ENCODE peak calls at places on chromosome 13, in eight cellular contexts. H is AG04449, Z is BJ, C is cardiac fibroblast, A is upper lobe of right lung, S is kidney, L is breast epithelium, R is HFF-Myc. N is an unnamed sample.

GRCh38 chr13:104984296-104984818 is 1551.1 kb downstream of the EFNB2 start:
- DNase-seq in C (peak), Z (no peak), L (no peak), A (no peak), R (no peak), H (peak), S (no peak), N (no peak)

GRCh38 chr13:104485571-104485970 is 1419.4 kb upstream of the SLC10A2 start:
- DNase-seq in Z (no peak), H (no peak), S (no peak), R (no peak), L (no peak), C (peak), A (no peak), N (no peak)

GRCh38 chr13:97223711-97224461 is 1.8 kb downstream of the MBNL2 start:
- DNase-seq in S (no peak), C (peak), R (peak), A (no peak), L (peak), Z (peak), H (peak), N (no peak)

GRCh38 chr13:111897846-111898215 is 169.1 kb upstream of the SOX1 start:
- DNase-seq in L (no peak), R (no peak), H (no peak), A (no peak), C (no peak), S (no peak), Z (no peak), N (no peak)

GRCh38 chr13:31035162-31035951 is 102.9 kb downstream of the TEX26 start:
- DNase-seq in H (no peak), L (no peak), S (no peak), R (no peak), Z (no peak), A (no peak), C (peak), N (no peak)

GRCh38 chr13:62162860-62163259 is 747.2 kb upstream of the PCDH20 start:
- DNase-seq in Z (no peak), A (no peak), C (no peak), L (no peak), R (no peak), S (no peak), H (no peak), N (no peak)

GRCh38 chr13:23724196-23724970 is 154.2 kb downstream of the TNFRSF19 start:
- DNase-seq in L (no peak), C (no peak), H (no peak), R (no peak), S (no peak), Z (no peak), A (no peak), N (no peak)

GRCh38 chr13:36819811-36820140 is 754 bp downstream of the RFXAP start:
- DNase-seq in H (no peak), C (peak), Z (no peak), R (no peak), L (no peak), S (no peak), A (no peak), N (no peak)

GRCh38 chr13:27919299-27919933 is 384 bp upstream of the PDX1 start:
- DNase-seq in Z (no peak), R (no peak), H (no peak), S (no peak), L (no peak), A (no peak), C (no peak), N (no peak)

GRCh38 chr13:98565726-98566577 is 11.0 kb downstream of the STK24 start:
- DNase-seq in H (no peak), C (peak), S (peak), R (no peak), Z (no peak), L (peak), A (peak), N (no peak)

GRCh38 chr13:85501616-85502015 is 297.6 kb downstream of the SLITRK6 start:
- DNase-seq in C (no peak), H (no peak), S (no peak), R (no peak), L (no peak), Z (no peak), A (no peak), N (no peak)

GRCh38 chr13:111302045-111302722 is 18.3 kb upstream of the TEX29 start:
- DNase-seq in L (no peak), R (no peak), A (no peak), S (peak), Z (no peak), H (no peak), C (no peak), N (no peak)

GRCh38 chr13:59914556-59914955 is 249.2 kb downstream of the DIAPH3 start:
- DNase-seq in L (no peak), A (no peak), C (peak), S (no peak), Z (no peak), R (no peak), H (no peak), N (no peak)

GRCh38 chr13:102530751-102531150 is 66.0 kb upstream of the TPP2 start:
- DNase-seq in S (no peak), R (no peak), C (no peak), L (no peak), Z (no peak), A (no peak), H (no peak), N (peak)

GRCh38 chr13:110319774-110320509 is 12.9 kb downstream of the COL4A2 start:
- DNase-seq in R (no peak), H (no peak), S (peak), Z (peak), C (peak), L (peak), A (no peak), N (peak)

GRCh38 chr13:25085125-25085742 is 10.7 kb upstream of the PABPC3 start:
- DNase-seq in S (no peak), Z (no peak), L (no peak), H (no peak), C (peak), A (no peak), R (peak), N (no peak)

GRCh38 chr13:90403330-90404082 is 944.0 kb upstream of the MIR17HG start:
- DNase-seq in L (no peak), S (peak), C (no peak), A (no peak), Z (no peak), H (no peak), R (no peak), N (no peak)

GRCh38 chr13:72652681-72653080 is 74.7 kb downstream of the MZT1 start:
- DNase-seq in Z (no peak), L (no peak), H (no peak), C (peak), R (no peak), A (no peak), S (no peak), N (no peak)

GRCh38 chr13:72696590-72696989 is 30.8 kb downstream of the MZT1 start:
- DNase-seq in S (no peak), Z (no peak), R (no peak), H (no peak), L (no peak), C (peak), A (no peak), N (no peak)

GRCh38 chr13:46571189-46571901 is 18.4 kb downstream of the LRCH1 start:
- DNase-seq in R (no peak), C (peak), L (no peak), H (no peak), Z (no peak), S (no peak), A (no peak), N (no peak)

GRCh38 chr13:34931572-34931971 is 10.5 kb upstream of the NBEA start:
- DNase-seq in L (no peak), H (no peak), A (no peak), Z (no peak), R (no peak), S (no peak), C (peak), N (no peak)

GRCh38 chr13:99969934-99970760 is 1.4 kb downstream of the ZIC5 start:
- DNase-seq in C (no peak), Z (no peak), A (no peak), S (peak), L (no peak), R (no peak), H (no peak), N (no peak)

GRCh38 chr13:111177081-111177711 is 62.1 kb downstream of the ARHGEF7 start:
- DNase-seq in Z (no peak), R (no peak), A (no peak), C (peak), S (peak), H (no peak), L (peak), N (peak)

GRCh38 chr13:101951114-101951513 is 450.7 kb downstream of the FGF14 start:
- DNase-seq in H (no peak), R (no peak), L (no peak), A (no peak), S (no peak), C (no peak), Z (no peak), N (no peak)

GRCh38 chr13:48731957-48732569 is 78.3 kb downstream of the CYSLTR2 start:
- DNase-seq in R (no peak), H (no peak), L (no peak), A (peak), Z (no peak), S (peak), C (peak), N (peak)

GRCh38 chr13:103431880-103432279 is 365.7 kb upstream of the SLC10A2 start:
- DNase-seq in R (no peak), S (no peak), H (no peak), Z (no peak), L (no peak), C (no peak), A (no peak), N (no peak)

GRCh38 chr13:36718146-36718545 is 44.3 kb downstream of the SERTM1 start:
- DNase-seq in R (no peak), Z (no peak), S (no peak), C (no peak), A (no peak), L (no peak), H (no peak), N (no peak)

GRCh38 chr13:73943137-73943964 is 190.9 kb downstream of the KLF12 start:
- DNase-seq in H (no peak), A (no peak), L (no peak), S (no peak), C (no peak), R (no peak), Z (no peak), N (no peak)

GRCh38 chr13:28620011-28620830 is 38.7 kb upstream of the POMP start:
- DNase-seq in C (no peak), L (no peak), S (no peak), A (no peak), Z (no peak), H (no peak), R (no peak), N (no peak)

GRCh38 chr13:111633401-111633800 is 313.0 kb downstream of the TEX29 start:
- DNase-seq in C (no peak), H (no peak), Z (no peak), S (no peak), L (no peak), A (no peak), R (no peak), N (no peak)

GRCh38 chr13:91381371-91381770 is 17.1 kb upstream of the GPC5 start:
- DNase-seq in S (no peak), H (no peak), Z (no peak), R (no peak), C (peak), A (no peak), L (no peak), N (no peak)

GRCh38 chr13:110070046-110070445 is 236.9 kb downstream of the COL4A1 start:
- DNase-seq in R (no peak), L (no peak), A (no peak), H (no peak), Z (no peak), C (no peak), S (no peak), N (no peak)

GRCh38 chr13:22562116-22562515 is 618.7 kb upstream of the SGCG start:
- DNase-seq in Z (no peak), R (no peak), A (no peak), H (no peak), L (no peak), C (no peak), S (no peak), N (no peak)

GRCh38 chr13:97574926-97575325 is 141.0 kb downstream of the RAP2A start:
- DNase-seq in Z (no peak), S (no peak), L (no peak), H (no peak), C (peak), R (no peak), A (no peak), N (no peak)

GRCh38 chr13:36414461-36414860 is 17.8 kb upstream of the CCNA1 start:
- DNase-seq in L (no peak), R (no peak), Z (no peak), H (no peak), C (no peak), S (no peak), A (no peak), N (no peak)

GRCh38 chr13:113005997-113006396 is 37.0 kb downstream of the MCF2L start:
- DNase-seq in Z (no peak), H (no peak), A (no peak), R (no peak), S (peak), C (no peak), L (no peak), N (no peak)

GRCh38 chr13:113002891-113003290 is 33.9 kb downstream of the MCF2L start:
- DNase-seq in H (no peak), C (no peak), L (no peak), S (no peak), Z (no peak), R (no peak), A (no peak), N (no peak)

GRCh38 chr13:113006660-113007059 is 37.6 kb downstream of the MCF2L start:
- DNase-seq in C (no peak), Z (no peak), R (no peak), A (no peak), L (no peak), H (no peak), S (peak), N (no peak)

GRCh38 chr13:113004126-113004525 is 35.1 kb downstream of the MCF2L start:
- DNase-seq in L (no peak), Z (no peak), C (no peak), A (no peak), H (no peak), R (no peak), S (no peak), N (peak)

GRCh38 chr13:113005076-113005865 is 36.3 kb downstream of the MCF2L start:
- DNase-seq in A (no peak), S (no peak), L (no peak), C (no peak), H (no peak), Z (no peak), R (no peak), N (no peak)
- H3K4me3 ChIP-seq in A (no peak), S (no peak), L (no peak), C (no peak), H (no peak), Z (no peak), R (no peak), N (no peak)

DNA sequence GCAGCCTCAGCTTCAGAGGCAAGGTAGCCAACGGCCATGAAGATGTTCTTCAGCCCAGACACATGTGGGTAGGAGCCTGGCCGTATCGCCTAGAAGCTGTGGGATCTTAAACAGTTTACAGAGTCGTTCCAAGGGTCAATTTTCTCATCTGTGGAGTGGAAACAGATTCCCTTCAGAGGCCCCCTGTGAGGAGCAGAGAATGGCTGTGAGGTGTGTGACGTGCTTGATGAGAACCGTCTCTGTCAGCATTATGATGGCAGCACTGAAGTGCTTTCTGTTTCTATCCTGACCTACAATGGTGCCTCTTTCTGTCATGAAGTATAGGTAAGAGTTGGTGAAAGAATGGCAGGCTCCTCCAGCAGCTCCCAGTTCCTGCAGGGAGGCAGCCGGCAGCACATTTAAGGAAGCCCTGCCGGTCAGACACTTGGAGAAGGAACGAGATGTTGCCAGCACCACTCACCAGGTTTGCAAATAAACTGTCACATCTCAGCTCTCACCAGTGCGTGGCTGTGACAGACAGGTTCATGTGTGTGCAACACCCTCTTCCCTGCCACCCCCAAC is 277.3 kb downstream of the FOXO1 start:
- DNase-seq in Z (no peak), L (no peak), C (no peak), A (no peak), R (no peak), H (no peak), S (no peak), N (no peak)
- H3K4me3 ChIP-seq in Z (no peak), L (no peak), C (no peak), A (peak), R (no peak), H (no peak), S (no peak), N (peak)

DNA sequence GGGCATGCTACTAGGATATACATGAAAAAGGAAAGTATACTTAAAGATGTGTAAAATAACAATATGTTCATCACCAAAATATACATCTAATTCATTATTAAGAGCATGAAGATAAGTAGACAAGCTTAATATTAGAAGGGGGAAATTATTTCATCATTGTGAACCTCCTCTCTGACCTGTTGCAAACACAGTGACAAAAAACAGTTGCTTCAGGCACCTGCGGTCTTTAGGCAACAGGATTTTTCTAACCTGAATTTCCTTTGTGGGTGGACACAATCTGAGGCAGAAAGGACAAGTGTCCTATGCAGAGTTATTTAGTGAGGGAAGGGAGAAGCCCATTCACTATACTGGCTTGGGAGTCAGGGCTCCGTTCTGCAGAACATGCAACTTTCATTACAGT is 6.3 kb downstream of the FREM2 start:
- DNase-seq in Z (no peak), R (no peak), H (no peak), C (no peak), S (no peak), L (no peak), A (no peak), N (no peak)
- H3K4me3 ChIP-seq in Z (no peak), R (no peak), H (no peak), C (no peak), S (no peak), L (no peak), A (peak), N (no peak)

GRCh38 chr13:33326246-33326645 is 40.7 kb upstream of the STARD13 start:
- DNase-seq in C (no peak), A (no peak), L (no peak), Z (no peak), S (no peak), H (no peak), R (no peak), N (no peak)

GRCh38 chr13:33322474-33322827 is 36.9 kb upstream of the STARD13 start:
- DNase-seq in L (no peak), H (no peak), R (no peak), Z (peak), C (peak), S (no peak), A (no peak), N (no peak)

GRCh38 chr13:33323766-33324525 is 38.4 kb upstream of the STARD13 start:
- DNase-seq in Z (no peak), C (peak), A (no peak), R (no peak), L (no peak), H (no peak), S (no peak), N (no peak)

GRCh38 chr13:33321686-33322473 is 36.3 kb upstream of the STARD13 start:
- DNase-seq in S (no peak), A (no peak), H (no peak), R (no peak), C (peak), L (no peak), Z (no peak), N (no peak)

GRCh38 chr13:33322965-33323668 is 37.6 kb upstream of the STARD13 start:
- DNase-seq in S (no peak), A (no peak), H (no peak), Z (no peak), C (no peak), R (no peak), L (no peak), N (no peak)
- H3K4me3 ChIP-seq in S (no peak), A (no peak), H (no peak), Z (no peak), C (no peak), R (no peak), L (no peak), N (no peak)

GRCh38 chr13:95643814-95644598 is 500 bp downstream of the DZIP1 start:
- DNase-seq in S (peak), H (no peak), L (no peak), Z (no peak), A (no peak), R (no peak), C (peak), N (no peak)

GRCh38 chr13:95643471-95643813 is 1.1 kb downstream of the DZIP1 start:
- DNase-seq in S (no peak), A (no peak), R (no peak), H (no peak), C (peak), Z (no peak), L (no peak), N (no peak)

GRCh38 chr13:95643009-95643408 is 1.5 kb downstream of the DZIP1 start:
- DNase-seq in C (no peak), R (no peak), H (no peak), A (no peak), L (no peak), S (no peak), Z (no peak), N (no peak)

GRCh38 chr13:95641961-95642621 is 2.4 kb downstream of the DZIP1 start:
- DNase-seq in A (peak), L (no peak), Z (no peak), C (peak), R (no peak), H (no peak), S (peak), N (peak)

DNA sequence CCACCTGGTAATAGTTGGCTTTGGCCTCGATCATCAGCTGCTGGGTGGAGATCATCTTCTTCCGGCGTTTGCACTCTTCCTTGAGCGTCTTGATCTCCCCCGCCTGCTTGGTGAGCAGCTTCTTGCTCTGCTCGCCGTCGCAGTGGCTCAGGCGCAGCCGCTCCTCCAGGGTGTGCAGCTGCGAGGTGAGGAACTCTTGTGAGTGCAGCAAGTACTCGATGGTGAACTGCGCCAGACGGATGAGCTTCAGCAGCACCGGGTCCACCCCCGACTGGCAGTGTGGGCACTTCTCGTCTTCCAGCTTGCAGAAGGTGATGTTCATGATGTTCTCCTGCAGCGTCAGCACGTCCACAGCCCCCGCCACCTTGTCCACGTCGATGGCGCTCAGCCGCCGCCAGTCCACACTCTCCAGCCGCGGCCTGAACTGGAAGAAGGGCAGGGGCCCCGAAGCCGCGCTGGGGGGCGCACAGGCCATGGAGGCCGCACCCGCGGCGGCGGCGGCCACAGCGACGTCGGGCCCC is 3.2 kb downstream of the DZIP1 start:
- DNase-seq in Z (no peak), A (no peak), L (no peak), C (peak), H (no peak), S (peak), R (no peak), N (no peak)
- H3K4me3 ChIP-seq in Z (peak), A (peak), L (peak), C (peak), H (peak), S (peak), R (peak), N (peak)

DNA sequence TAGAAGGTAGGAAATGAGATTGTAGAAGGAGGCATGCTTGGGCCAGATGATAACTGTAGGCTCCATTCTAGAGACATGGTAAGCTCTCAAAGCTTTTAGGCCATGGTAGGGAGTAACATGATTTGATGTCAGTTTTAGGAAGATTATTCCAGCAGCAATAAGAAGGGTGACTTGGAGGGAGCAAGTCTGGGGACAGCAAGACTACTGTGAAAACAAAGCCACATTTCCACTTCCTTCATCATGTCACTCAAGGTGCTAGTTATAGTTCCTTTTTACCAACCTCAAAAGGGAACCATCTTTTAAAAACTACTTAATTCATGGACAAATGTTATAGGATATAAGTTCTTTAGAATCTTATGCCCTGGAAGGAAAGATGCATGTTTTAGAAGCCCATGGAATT is 23.9 kb upstream of the WDFY2 start:
- DNase-seq in S (no peak), A (no peak), C (no peak), R (no peak), Z (no peak), L (no peak), H (no peak), N (no peak)
- H3K4me3 ChIP-seq in S (no peak), A (no peak), C (no peak), R (no peak), Z (no peak), L (no peak), H (no peak), N (no peak)

GRCh38 chr13:67228909-67229308 is 1.2 kb downstream of the PCDH9 start:
- DNase-seq in S (no peak), H (no peak), A (no peak), R (no peak), Z (no peak), L (no peak), C (peak), N (no peak)
- H3K4me3 ChIP-seq in S (peak), H (peak), A (peak), R (peak), Z (peak), L (peak), C (peak), N (peak)

N was measured in lower lobe of right lung.